ENCODE peak calls at places on chromosomes 2 and 18, in eight cellular contexts. One of them, this sample, is unnamed.

GRCh38 chr2:188610050-188610444 is 318.4 kb downstream of the GULP1 start:
- DNase-seq in stomach: no peak
- DNase-seq in prostate gland: no peak
- DNase-seq in sigmoid colon: no peak
- DNase-seq in Peyer's patch: no peak
- DNase-seq in K562: no peak
- DNase-seq in esophagus squamous epithelium: no peak
- DNase-seq in gastrocnemius medialis: no peak
- DNase-seq in this sample: no peak

GRCh38 chr2:204019572-204020501 is 83.3 kb downstream of the ICOS start:
- DNase-seq in stomach: no peak
- DNase-seq in prostate gland: no peak
- DNase-seq in sigmoid colon: no peak
- DNase-seq in Peyer's patch: no peak
- DNase-seq in K562: no peak
- DNase-seq in esophagus squamous epithelium: no peak
- DNase-seq in gastrocnemius medialis: no peak
- DNase-seq in this sample: no peak

GRCh38 chr2:65227035-65227470 is 578 bp upstream of the ACTR2 start:
- DNase-seq in stomach: no peak
- DNase-seq in prostate gland: no peak
- DNase-seq in sigmoid colon: no peak
- DNase-seq in Peyer's patch: no peak
- DNase-seq in K562: peak; percentile 16
- DNase-seq in esophagus squamous epithelium: no peak
- DNase-seq in gastrocnemius medialis: peak; percentile 5
- DNase-seq in this sample: no peak

GRCh38 chr2:96153991-96154431 is 8.8 kb upstream of the DUSP2 start:
- DNase-seq in stomach: no peak
- DNase-seq in prostate gland: no peak
- DNase-seq in sigmoid colon: peak; percentile 47
- DNase-seq in Peyer's patch: no peak
- DNase-seq in K562: no peak
- DNase-seq in esophagus squamous epithelium: no peak
- DNase-seq in gastrocnemius medialis: no peak
- DNase-seq in this sample: no peak

GRCh38 chr2:75790121-75790520 is 79.4 kb upstream of the GCFC2 start:
- DNase-seq in stomach: no peak
- DNase-seq in prostate gland: no peak
- DNase-seq in sigmoid colon: no peak
- DNase-seq in Peyer's patch: no peak
- DNase-seq in K562: no peak
- DNase-seq in esophagus squamous epithelium: no peak
- DNase-seq in gastrocnemius medialis: no peak
- DNase-seq in this sample: no peak

GRCh38 chr2:45676088-45676487 is 24.6 kb downstream of the PRKCE start:
- DNase-seq in stomach: no peak
- DNase-seq in prostate gland: no peak
- DNase-seq in sigmoid colon: no peak
- DNase-seq in Peyer's patch: no peak
- DNase-seq in K562: no peak
- DNase-seq in esophagus squamous epithelium: no peak
- DNase-seq in gastrocnemius medialis: no peak
- DNase-seq in this sample: no peak

GRCh38 chr18:60873708-60874107 is 459.5 kb upstream of the CDH20 start:
- DNase-seq in stomach: no peak
- DNase-seq in prostate gland: no peak
- DNase-seq in sigmoid colon: no peak
- DNase-seq in Peyer's patch: no peak
- DNase-seq in K562: no peak
- DNase-seq in esophagus squamous epithelium: no peak
- DNase-seq in gastrocnemius medialis: no peak
- DNase-seq in this sample: no peak

GRCh38 chr2:238700122-238700457 is 147.8 kb upstream of the TWIST2 start:
- DNase-seq in stomach: no peak
- DNase-seq in prostate gland: no peak
- DNase-seq in sigmoid colon: no peak
- DNase-seq in Peyer's patch: no peak
- DNase-seq in K562: no peak
- DNase-seq in esophagus squamous epithelium: no peak
- DNase-seq in gastrocnemius medialis: no peak
- DNase-seq in this sample: peak; percentile 79

GRCh38 chr2:179932786-179933185 is 71.4 kb upstream of the ZNF385B start:
- DNase-seq in stomach: no peak
- DNase-seq in prostate gland: peak; percentile 29
- DNase-seq in sigmoid colon: no peak
- DNase-seq in Peyer's patch: no peak
- DNase-seq in K562: no peak
- DNase-seq in esophagus squamous epithelium: no peak
- DNase-seq in gastrocnemius medialis: no peak
- DNase-seq in this sample: peak; percentile 60

GRCh38 chr2:37558622-37559021 is 112.8 kb downstream of the CDC42EP3 start:
- DNase-seq in stomach: no peak
- DNase-seq in prostate gland: no peak
- DNase-seq in sigmoid colon: no peak
- DNase-seq in Peyer's patch: peak; percentile 54
- DNase-seq in K562: no peak
- DNase-seq in esophagus squamous epithelium: no peak
- DNase-seq in gastrocnemius medialis: no peak
- DNase-seq in this sample: no peak

GRCh38 chr18:63290456-63291200 is 28.9 kb downstream of the BCL2 start:
- DNase-seq in stomach: no peak
- DNase-seq in prostate gland: no peak
- DNase-seq in sigmoid colon: no peak
- DNase-seq in Peyer's patch: no peak
- DNase-seq in K562: no peak
- DNase-seq in esophagus squamous epithelium: no peak
- DNase-seq in gastrocnemius medialis: no peak
- DNase-seq in this sample: no peak

GRCh38 chr2:219181531-219181930 is 3.5 kb downstream of the RETREG2 start:
- DNase-seq in stomach: no peak
- DNase-seq in prostate gland: no peak
- DNase-seq in sigmoid colon: peak; percentile 30
- DNase-seq in Peyer's patch: peak; percentile 14
- DNase-seq in K562: no peak
- DNase-seq in esophagus squamous epithelium: no peak
- DNase-seq in gastrocnemius medialis: no peak
- DNase-seq in this sample: no peak

GRCh38 chr2:207403141-207403540 is 126.6 kb upstream of the CREB1 start:
- DNase-seq in stomach: no peak
- DNase-seq in prostate gland: no peak
- DNase-seq in sigmoid colon: no peak
- DNase-seq in Peyer's patch: no peak
- DNase-seq in K562: no peak
- DNase-seq in esophagus squamous epithelium: no peak
- DNase-seq in gastrocnemius medialis: no peak
- DNase-seq in this sample: no peak

GRCh38 chr2:196431957-196432356 is 207.6 kb upstream of the CCDC150 start:
- DNase-seq in stomach: no peak
- DNase-seq in prostate gland: no peak
- DNase-seq in sigmoid colon: no peak
- DNase-seq in Peyer's patch: no peak
- DNase-seq in K562: no peak
- DNase-seq in esophagus squamous epithelium: no peak
- DNase-seq in gastrocnemius medialis: no peak
- DNase-seq in this sample: no peak

GRCh38 chr18:8081267-8081666 is 514.2 kb downstream of the PTPRM start:
- DNase-seq in stomach: no peak
- DNase-seq in prostate gland: no peak
- DNase-seq in sigmoid colon: no peak
- DNase-seq in Peyer's patch: no peak
- DNase-seq in K562: no peak
- DNase-seq in esophagus squamous epithelium: no peak
- DNase-seq in gastrocnemius medialis: no peak
- DNase-seq in this sample: no peak

GRCh38 chr2:100731535-100731981 is 88.4 kb upstream of the NPAS2 start:
- DNase-seq in stomach: no peak
- DNase-seq in prostate gland: no peak
- DNase-seq in sigmoid colon: no peak
- DNase-seq in Peyer's patch: no peak
- DNase-seq in K562: no peak
- DNase-seq in esophagus squamous epithelium: no peak
- DNase-seq in gastrocnemius medialis: no peak
- DNase-seq in this sample: no peak

GRCh38 chr2:203155406-203155805 is 83.4 kb upstream of the CYP20A1 start:
- DNase-seq in stomach: no peak
- DNase-seq in prostate gland: no peak
- DNase-seq in sigmoid colon: no peak
- DNase-seq in Peyer's patch: no peak
- DNase-seq in K562: no peak
- DNase-seq in esophagus squamous epithelium: no peak
- DNase-seq in gastrocnemius medialis: no peak
- DNase-seq in this sample: no peak

GRCh38 chr2:44948565-44949328 is 7.2 kb downstream of the SIX3 start:
- DNase-seq in stomach: no peak
- DNase-seq in prostate gland: no peak
- DNase-seq in sigmoid colon: no peak
- DNase-seq in Peyer's patch: no peak
- DNase-seq in K562: no peak
- DNase-seq in esophagus squamous epithelium: no peak
- DNase-seq in gastrocnemius medialis: no peak
- DNase-seq in this sample: no peak

GRCh38 chr18:37334494-37335125 is 231.0 kb downstream of the CELF4 start:
- DNase-seq in stomach: no peak
- DNase-seq in prostate gland: no peak
- DNase-seq in sigmoid colon: no peak
- DNase-seq in Peyer's patch: no peak
- DNase-seq in K562: no peak
- DNase-seq in esophagus squamous epithelium: no peak
- DNase-seq in gastrocnemius medialis: no peak
- DNase-seq in this sample: no peak

DNA sequence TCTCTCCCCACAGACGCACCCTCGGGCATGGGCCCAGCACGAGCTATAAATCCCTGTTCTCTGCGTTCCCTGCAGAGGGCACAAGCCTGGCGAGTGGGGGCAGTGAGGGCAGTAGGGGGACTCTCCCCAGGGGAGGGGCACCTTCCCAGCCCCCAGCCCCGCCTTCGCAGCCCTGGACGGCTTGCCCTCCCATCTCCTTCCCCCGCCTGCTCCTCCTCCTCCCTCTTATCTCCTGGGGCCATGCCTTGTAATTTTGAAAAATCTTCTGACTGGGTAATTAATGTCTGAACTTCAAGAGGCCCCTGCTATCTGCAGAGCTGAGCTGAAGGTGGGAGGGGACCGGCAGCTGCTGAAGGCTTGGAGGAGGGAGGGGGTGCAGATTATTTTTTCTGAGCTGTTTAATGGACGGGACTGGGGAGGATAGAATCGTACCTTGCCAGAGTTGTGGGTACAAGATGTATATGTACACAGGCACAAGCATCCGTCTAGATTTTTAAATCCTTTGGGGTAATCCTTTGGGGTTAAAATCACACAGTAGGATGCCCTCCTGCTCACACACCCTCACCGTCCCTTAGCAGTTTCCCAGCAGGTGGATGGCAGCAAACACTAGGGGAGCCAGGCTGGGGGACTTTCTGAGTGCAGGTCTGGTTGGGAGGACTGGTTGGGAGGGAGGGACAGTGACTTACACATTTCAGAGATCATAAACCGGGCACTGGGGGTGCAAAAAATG is 121.9 kb downstream of the SMAD7 start:
- DNase-seq in stomach: peak; percentile 14
- DNase-seq in prostate gland: no peak
- DNase-seq in sigmoid colon: peak; percentile 67
- DNase-seq in Peyer's patch: peak; percentile 44
- DNase-seq in K562: peak; percentile 75
- DNase-seq in esophagus squamous epithelium: no peak
- DNase-seq in gastrocnemius medialis: peak; percentile 0
- DNase-seq in this sample: no peak
- H3K4me1 ChIP-seq in stomach: peaks cover 65% of the 10 kb centered on the region
- H3K4me1 ChIP-seq in prostate gland: peaks cover 12% of the 10 kb centered on the region
- H3K4me1 ChIP-seq in sigmoid colon: no peaks in the 10 kb centered on the region
- H3K4me1 ChIP-seq in Peyer's patch: peaks cover 38% of the 10 kb centered on the region
- H3K4me1 ChIP-seq in K562: peaks cover 48% of the 10 kb centered on the region
- H3K4me1 ChIP-seq in esophagus squamous epithelium: peaks cover 36% of the 10 kb centered on the region
- H3K4me1 ChIP-seq in gastrocnemius medialis: peaks cover 18% of the 10 kb centered on the region
- H3K4me1 ChIP-seq in this sample: peaks cover 29% of the 10 kb centered on the region

GRCh38 chr2:1450935-1451334 is 37.7 kb downstream of the TPO start:
- DNase-seq in stomach: no peak
- DNase-seq in prostate gland: no peak
- DNase-seq in sigmoid colon: no peak
- DNase-seq in Peyer's patch: no peak
- DNase-seq in K562: no peak
- DNase-seq in esophagus squamous epithelium: no peak
- DNase-seq in gastrocnemius medialis: no peak
- DNase-seq in this sample: no peak
- TF ChIP-seq POLR2A in stomach: no peak
- TF ChIP-seq POLR2A in prostate gland: no peak
- TF ChIP-seq POLR2A in sigmoid colon: no peak
- TF ChIP-seq POLR2A in Peyer's patch: no peak
- TF ChIP-seq POLR2A in K562: no peak
- TF ChIP-seq POLR2A in esophagus squamous epithelium: no peak
- TF ChIP-seq POLR2A in gastrocnemius medialis: no peak
- TF ChIP-seq POLR2A in this sample: no peak

GRCh38 chr2:164015328-164016123 is 279.7 kb upstream of the FIGN start:
- DNase-seq in stomach: no peak
- DNase-seq in prostate gland: no peak
- DNase-seq in sigmoid colon: peak; percentile 59
- DNase-seq in Peyer's patch: no peak
- DNase-seq in K562: no peak
- DNase-seq in esophagus squamous epithelium: no peak
- DNase-seq in gastrocnemius medialis: no peak
- DNase-seq in this sample: no peak

GRCh38 chr2:164014791-164015190 is 279.0 kb upstream of the FIGN start:
- DNase-seq in stomach: no peak
- DNase-seq in prostate gland: no peak
- DNase-seq in sigmoid colon: no peak
- DNase-seq in Peyer's patch: no peak
- DNase-seq in K562: no peak
- DNase-seq in esophagus squamous epithelium: no peak
- DNase-seq in gastrocnemius medialis: no peak
- DNase-seq in this sample: no peak

GRCh38 chr2:164008752-164009151 is 272.9 kb upstream of the FIGN start:
- DNase-seq in stomach: no peak
- DNase-seq in prostate gland: no peak
- DNase-seq in sigmoid colon: no peak
- DNase-seq in Peyer's patch: no peak
- DNase-seq in K562: no peak
- DNase-seq in esophagus squamous epithelium: no peak
- DNase-seq in gastrocnemius medialis: no peak
- DNase-seq in this sample: no peak

GRCh38 chr2:164009801-164010337 is 274.1 kb upstream of the FIGN start:
- DNase-seq in stomach: no peak
- DNase-seq in prostate gland: no peak
- DNase-seq in sigmoid colon: no peak
- DNase-seq in Peyer's patch: no peak
- DNase-seq in K562: no peak
- DNase-seq in esophagus squamous epithelium: no peak
- DNase-seq in gastrocnemius medialis: no peak
- DNase-seq in this sample: no peak

GRCh38 chr2:164014068-164014577 is 278.3 kb upstream of the FIGN start:
- DNase-seq in stomach: no peak
- DNase-seq in prostate gland: no peak
- DNase-seq in sigmoid colon: no peak
- DNase-seq in Peyer's patch: no peak
- DNase-seq in K562: no peak
- DNase-seq in esophagus squamous epithelium: no peak
- DNase-seq in gastrocnemius medialis: no peak
- DNase-seq in this sample: peak; percentile 26
- H3K4me1 ChIP-seq in stomach: no peaks in the 10 kb centered on the region
- H3K4me1 ChIP-seq in prostate gland: no peaks in the 10 kb centered on the region
- H3K4me1 ChIP-seq in sigmoid colon: no peaks in the 10 kb centered on the region
- H3K4me1 ChIP-seq in Peyer's patch: no peaks in the 10 kb centered on the region
- H3K4me1 ChIP-seq in K562: no peaks in the 10 kb centered on the region
- H3K4me1 ChIP-seq in esophagus squamous epithelium: no peaks in the 10 kb centered on the region
- H3K4me1 ChIP-seq in gastrocnemius medialis: no peaks in the 10 kb centered on the region
- H3K4me1 ChIP-seq in this sample: no peaks in the 10 kb centered on the region

GRCh38 chr18:22179174-22179573 is 9.8 kb downstream of the GATA6 start:
- DNase-seq in stomach: no peak
- DNase-seq in prostate gland: no peak
- DNase-seq in sigmoid colon: no peak
- DNase-seq in Peyer's patch: no peak
- DNase-seq in K562: no peak
- DNase-seq in esophagus squamous epithelium: no peak
- DNase-seq in gastrocnemius medialis: no peak
- DNase-seq in this sample: no peak
- TF ChIP-seq POLR2A in stomach: no peak
- TF ChIP-seq POLR2A in prostate gland: no peak
- TF ChIP-seq POLR2A in sigmoid colon: no peak
- TF ChIP-seq POLR2A in Peyer's patch: peak; percentile 56
- TF ChIP-seq POLR2A in K562: no peak
- TF ChIP-seq POLR2A in esophagus squamous epithelium: no peak
- TF ChIP-seq POLR2A in gastrocnemius medialis: no peak
- TF ChIP-seq POLR2A in this sample: no peak